ENCODE peak calls at places on chromosomes 6 and 20, in six cellular contexts. K is hippocampal formation, D is lower lobe of right lung, A is WERI-Rb-1, R is T-helper 1 cell, O is mucosa of descending colon. Z is an unnamed sample.

GRCh38 chr6:155171747-155172191 is 92.0 kb upstream of the CLDN20 start:
- DNase-seq in A (no peak), K (peak), D (no peak), R (no peak), O (no peak), Z (no peak)

GRCh38 chr6:74879234-74879633 is 326.6 kb downstream of the COL12A1 start:
- DNase-seq in R (no peak), D (no peak), O (no peak), A (no peak), K (no peak), Z (no peak)

GRCh38 chr6:90574610-90575009 is 12.3 kb downstream of the MAP3K7 start:
- DNase-seq in O (no peak), D (no peak), R (no peak), K (no peak), A (no peak), Z (no peak)

GRCh38 chr6:38404900-38405556 is 234.7 kb downstream of the BTBD9 start:
- DNase-seq in D (no peak), A (no peak), R (no peak), O (no peak), K (no peak), Z (no peak)

GRCh38 chr6:138422861-138423260 is 18.8 kb downstream of the HEBP2 start:
- DNase-seq in K (no peak), A (no peak), O (no peak), R (no peak), D (no peak), Z (no peak)

GRCh38 chr6:111642463-111643158 is 36.9 kb upstream of the TRAF3IP2 start:
- DNase-seq in D (peak), A (peak), R (no peak), O (peak), K (peak), Z (no peak)

GRCh38 chr20:51422912-51423667 is 119.4 kb downstream of the NFATC2 start:
- DNase-seq in D (no peak), K (no peak), A (no peak), R (no peak), O (no peak), Z (no peak)

GRCh38 chr20:48632825-48633619 is 194.8 kb downstream of the PREX1 start:
- DNase-seq in R (no peak), A (no peak), K (no peak), O (peak), D (no peak), Z (no peak)

GRCh38 chr20:21102691-21103311 is 3.4 kb downstream of the LINC00237 start:
- DNase-seq in A (no peak), K (peak), O (peak), D (peak), R (no peak), Z (no peak)

GRCh38 chr6:96164802-96165201 is 149.0 kb downstream of the FUT9 start:
- DNase-seq in O (no peak), D (no peak), A (no peak), R (no peak), K (no peak), Z (no peak)

GRCh38 chr20:4684837-4685413 is 36.8 kb upstream of the PRND start:
- DNase-seq in K (no peak), A (no peak), D (no peak), O (no peak), R (no peak), Z (no peak)

GRCh38 chr20:43662943-43663655 is 3.8 kb upstream of the MYBL2 start:
- DNase-seq in O (no peak), K (no peak), R (no peak), D (no peak), A (no peak), Z (no peak)

GRCh38 chr20:40962733-40963504 is 65.7 kb upstream of the TOP1 start:
- DNase-seq in K (peak), D (peak), O (peak), R (peak), A (peak), Z (peak)

GRCh38 chr20:52242237-52243230 is 51.0 kb upstream of the ZFP64 start:
- DNase-seq in O (no peak), D (no peak), R (no peak), K (no peak), A (no peak), Z (no peak)

GRCh38 chr20:1360094-1360493 is 31.2 kb upstream of the SDCBP2 start:
- DNase-seq in D (no peak), K (no peak), R (no peak), O (no peak), A (no peak), Z (no peak)

GRCh38 chr20:7836076-7836475 is 104.2 kb downstream of the HAO1 start:
- DNase-seq in R (no peak), O (no peak), A (no peak), K (no peak), D (no peak), Z (no peak)

GRCh38 chr20:49343246-49343645 is 65.4 kb upstream of the ZNFX1 start:
- DNase-seq in A (peak), D (no peak), R (no peak), O (no peak), K (no peak), Z (no peak)

GRCh38 chr6:168184701-168185100 is 105.7 kb upstream of the FRMD1 start:
- DNase-seq in D (no peak), O (no peak), K (no peak), A (no peak), R (no peak), Z (no peak)

GRCh38 chr6:106939208-106939607 is 35.3 kb downstream of the CD24 start:
- DNase-seq in R (no peak), K (no peak), A (no peak), O (no peak), D (no peak), Z (no peak)

GRCh38 chr20:10982692-10983091 is 308.9 kb upstream of the JAG1 start:
- DNase-seq in O (no peak), A (no peak), R (no peak), D (no peak), K (no peak), Z (no peak)

GRCh38 chr6:69732045-69732444 is 64.8 kb downstream of the LMBRD1 start:
- DNase-seq in R (no peak), O (no peak), K (no peak), D (no peak), A (no peak), Z (no peak)

GRCh38 chr6:110538416-110539060 is 62.1 kb upstream of the SLC22A16 start:
- DNase-seq in K (no peak), O (no peak), R (no peak), D (no peak), A (no peak), Z (no peak)

GRCh38 chr6:44038543-44039065 is 88.6 kb downstream of the MRPL14 start:
- DNase-seq in D (no peak), A (no peak), O (no peak), K (no peak), R (no peak), Z (no peak)

GRCh38 chr20:37276494-37277252 is 12.8 kb upstream of the MANBAL start:
- DNase-seq in O (peak), K (no peak), A (peak), D (no peak), R (no peak), Z (no peak)

GRCh38 chr6:158629376-158630221 is 14.9 kb downstream of the DYNLT1 start:
- DNase-seq in O (no peak), A (peak), R (no peak), D (no peak), K (no peak), Z (no peak)

GRCh38 chr6:43695078-43695966 is 7.7 kb upstream of the MRPS18A start:
- DNase-seq in R (no peak), O (peak), A (peak), D (peak), K (no peak), Z (peak)

GRCh38 chr6:43669922-43670622 is 17.5 kb downstream of the MRPS18A start:
- DNase-seq in R (no peak), K (no peak), A (no peak), D (no peak), O (no peak), Z (no peak)

GRCh38 chr6:170229851-170230519 is 60.9 kb downstream of the DLL1 start:
- DNase-seq in K (no peak), A (no peak), O (no peak), R (no peak), D (no peak), Z (no peak)

GRCh38 chr20:14197097-14197496 is 140.3 kb downstream of the FLRT3 start:
- DNase-seq in A (no peak), D (no peak), R (no peak), K (no peak), O (no peak), Z (no peak)

GRCh38 chr6:2426561-2427340 is 181.3 kb upstream of the GMDS start:
- DNase-seq in A (no peak), O (no peak), K (no peak), D (no peak), R (no peak), Z (no peak)

GRCh38 chr6:156868385-156868784 is 91.2 kb downstream of the ARID1B start:
- DNase-seq in O (no peak), K (no peak), A (no peak), R (no peak), D (no peak), Z (no peak)

GRCh38 chr6:80771941-80772340 is 665.5 kb downstream of the BCKDHB start:
- DNase-seq in K (no peak), R (no peak), D (no peak), A (no peak), O (no peak), Z (no peak)

GRCh38 chr20:51760905-51761544 is 7.2 kb downstream of the ATP9A start:
- DNase-seq in A (no peak), K (no peak), O (peak), R (no peak), D (no peak), Z (no peak)

GRCh38 chr6:108944707-108945685 is 96.8 kb downstream of the ARMC2 start:
- DNase-seq in R (no peak), O (no peak), K (no peak), D (no peak), A (no peak), Z (no peak)

GRCh38 chr6:152502421-152503188 is 134.6 kb downstream of the SYNE1 start:
- DNase-seq in D (no peak), R (no peak), O (no peak), K (no peak), A (no peak), Z (no peak)

GRCh38 chr6:141421378-141421777 is 711.3 kb upstream of the GJE1 start:
- DNase-seq in A (no peak), O (no peak), K (no peak), D (no peak), R (no peak), Z (no peak)

GRCh38 chr6:27138837-27139752 is 108.4 kb upstream of the PRSS16 start:
- DNase-seq in D (peak), O (peak), A (no peak), R (peak), K (peak), Z (no peak)